ENCODE peak calls at places on chromosomes 5 and 9, in four cellular contexts. V, Y, M and F are unnamed samples.

GRCh38 chr5:22835630-22836029 is 17.5 kb downstream of the CDH12 start:
- DNase-seq in V (no peak), M (no peak), Y (no peak), F (no peak)

GRCh38 chr5:2767089-2767488 is 15.6 kb upstream of the IRX2 start:
- DNase-seq in Y (no peak), M (no peak), V (no peak), F (no peak)

GRCh38 chr9:91034521-91034920 is 232.9 kb downstream of the SYK start:
- DNase-seq in Y (no peak), M (no peak), V (no peak), F (no peak)

GRCh38 chr9:132662152-132662945 is 7.4 kb downstream of the DDX31 start:
- DNase-seq in Y (no peak), V (no peak), M (no peak), F (no peak)

GRCh38 chr9:97900738-97901565 is 21.3 kb downstream of the TRMO start:
- DNase-seq in Y (peak), M (peak), V (peak), F (peak)

GRCh38 chr5:92758552-92758951 is 822.5 kb downstream of the NR2F1-AS1 start:
- DNase-seq in Y (peak), V (peak), M (peak), F (peak)

GRCh38 chr5:83145241-83145640 is 67.9 kb downstream of the XRCC4 start:
- DNase-seq in M (peak), Y (peak), V (no peak), F (peak)

GRCh38 chr5:111741270-111741669 is 15.7 kb downstream of the NREP start:
- DNase-seq in Y (no peak), M (no peak), V (no peak), F (no peak)

GRCh38 chr9:128153117-128153946 is 4.1 kb downstream of the LCN2 start:
- DNase-seq in Y (no peak), M (no peak), V (no peak), F (no peak)

GRCh38 chr5:89864941-89865340 is 544.6 kb downstream of the CETN3 start:
- DNase-seq in V (no peak), M (no peak), Y (no peak), F (no peak)

DNA sequence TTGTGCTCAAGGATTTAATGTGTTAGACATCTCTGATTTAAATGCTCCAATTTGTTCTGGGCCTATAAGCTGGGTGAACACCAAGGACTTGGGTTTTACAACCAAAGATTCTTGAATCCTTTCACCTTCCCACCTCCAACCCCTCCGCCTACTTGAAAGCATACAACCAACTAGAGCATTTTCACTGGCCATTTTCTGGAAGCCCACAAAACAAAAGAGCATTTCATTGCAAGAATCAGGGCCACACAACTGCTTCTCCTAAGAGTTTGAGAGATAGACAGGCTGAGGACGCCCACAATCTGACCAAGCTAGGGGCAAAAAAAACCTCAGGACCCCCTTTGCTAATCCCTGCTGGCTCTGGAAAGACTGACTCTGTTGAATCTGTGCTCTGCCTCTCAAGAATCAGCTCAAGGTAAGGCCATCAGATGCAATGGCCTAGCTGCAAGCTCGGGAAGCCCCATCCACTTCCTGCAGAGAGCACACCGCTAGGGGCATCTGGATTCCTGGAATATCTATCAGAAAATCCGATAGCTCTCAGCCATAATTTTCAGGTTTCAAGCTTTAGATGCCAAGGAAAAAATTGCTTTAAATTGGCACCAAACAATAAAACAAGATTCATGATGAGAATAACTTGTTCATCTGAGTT is 57.7 kb downstream of the RETREG1 start:
- DNase-seq in Y (no peak), M (no peak), V (no peak), F (no peak)
- H3K4me3 ChIP-seq in Y (no peak), M (no peak), V (no peak), F (no peak)

DNA sequence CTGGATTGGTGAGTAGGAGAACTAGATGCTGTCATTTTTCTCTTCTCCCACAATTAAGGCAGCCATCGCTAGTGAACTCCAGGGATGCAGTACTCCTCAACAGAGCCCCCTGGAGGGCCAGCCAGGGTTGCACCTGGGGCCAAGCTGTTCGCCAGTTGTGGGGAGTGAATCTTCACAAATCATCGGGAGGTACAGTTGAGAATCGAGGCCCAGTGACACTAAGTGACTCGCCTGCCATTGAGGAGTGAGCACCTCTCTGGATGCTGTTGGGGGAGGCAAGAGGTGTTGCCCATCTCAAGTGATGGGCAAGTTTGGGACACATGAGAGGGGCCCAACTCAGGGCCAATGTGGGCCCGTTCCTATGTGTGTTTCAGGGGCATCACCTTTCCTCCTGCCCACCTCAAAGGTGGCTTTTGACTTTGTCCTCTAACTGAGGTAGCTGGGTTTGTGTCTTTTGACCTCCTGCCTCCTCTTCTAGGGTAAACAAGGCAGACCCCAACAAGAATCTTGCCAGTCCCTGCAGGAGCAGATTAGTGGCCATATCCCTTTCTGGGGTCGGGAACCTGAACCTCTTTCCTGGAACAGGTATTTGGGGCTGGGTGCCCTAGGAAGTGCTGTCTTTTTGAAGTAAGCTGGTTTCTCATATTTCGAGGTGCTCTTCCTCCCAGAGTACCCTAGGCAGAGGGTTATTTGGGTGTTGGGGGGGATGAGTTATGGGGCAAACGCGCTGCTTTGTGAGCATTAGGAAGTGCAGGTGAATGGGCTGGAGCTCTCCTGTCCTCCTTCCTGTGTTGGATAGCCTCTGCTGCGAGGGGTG is 181.2 kb downstream of the MACROH2A1 start:
- DNase-seq in V (peak), M (no peak), Y (no peak), F (no peak)
- TF ChIP-seq CTCF in V (no peak), M (no peak), Y (no peak), F (no peak)

DNA sequence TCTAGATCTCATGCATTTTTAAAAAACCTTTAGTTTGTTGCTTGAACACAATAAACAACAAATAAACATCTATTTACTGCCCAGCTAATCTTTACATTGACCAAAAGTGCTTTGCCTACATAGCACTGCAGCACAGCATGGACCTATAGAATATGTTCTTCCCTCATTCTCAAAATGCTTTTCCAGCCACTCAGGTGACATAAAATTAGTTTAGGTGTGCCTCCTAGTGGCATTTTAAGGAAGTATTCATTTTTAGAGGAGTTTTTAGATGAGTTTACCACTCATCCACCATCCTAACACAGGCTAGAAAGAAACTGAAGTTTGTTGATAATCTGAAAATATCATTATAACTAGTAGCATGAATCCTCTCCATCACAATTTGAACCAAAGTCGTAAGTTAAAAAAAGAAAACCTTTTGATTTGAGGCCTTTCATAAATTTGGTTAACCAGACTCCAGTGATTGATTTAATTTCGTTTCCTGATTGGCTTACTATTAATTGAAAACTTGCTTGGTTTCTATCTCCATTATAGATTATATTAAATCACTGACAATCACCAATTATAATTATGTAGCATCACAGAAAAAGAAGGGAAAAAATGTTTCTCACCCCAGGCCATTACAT is 12.6 kb downstream of the PLGRKT start:
- DNase-seq in V (peak), M (no peak), Y (peak), F (peak)
- H3K4me3 ChIP-seq in V (no peak), M (no peak), Y (no peak), F (no peak)

DNA sequence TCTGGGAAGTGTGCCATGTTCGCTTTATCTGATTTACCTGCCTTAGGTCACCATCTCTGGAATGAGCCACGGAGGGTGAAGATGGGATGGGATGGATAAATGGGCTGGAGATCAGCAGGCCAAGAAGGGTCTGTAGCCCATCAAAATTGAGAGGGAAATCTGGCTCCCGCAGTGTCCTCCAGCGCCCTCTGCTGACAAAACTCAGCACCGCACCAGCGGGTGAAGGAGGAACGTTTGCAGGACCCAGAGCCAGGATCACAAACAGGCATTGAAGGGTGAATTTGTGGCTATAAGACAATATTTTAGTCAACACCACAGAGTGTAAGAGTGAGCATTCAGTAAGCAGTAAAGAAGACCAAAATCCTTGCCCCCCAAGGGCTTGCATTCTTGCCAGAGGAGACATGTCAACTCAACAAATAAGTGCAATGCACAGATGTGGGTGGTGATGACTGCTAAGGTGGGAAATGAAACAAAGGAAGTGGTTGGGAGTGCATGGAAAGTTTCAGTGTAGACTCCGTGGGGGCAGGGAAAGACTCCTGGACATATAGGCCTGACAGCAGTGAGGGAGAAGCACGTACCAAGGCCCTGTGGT is 124.4 kb downstream of the TENT4A start:
- DNase-seq in Y (no peak), M (no peak), V (peak), F (no peak)
- TF ChIP-seq CTCF in Y (peak), M (no peak), V (peak), F (peak)

DNA sequence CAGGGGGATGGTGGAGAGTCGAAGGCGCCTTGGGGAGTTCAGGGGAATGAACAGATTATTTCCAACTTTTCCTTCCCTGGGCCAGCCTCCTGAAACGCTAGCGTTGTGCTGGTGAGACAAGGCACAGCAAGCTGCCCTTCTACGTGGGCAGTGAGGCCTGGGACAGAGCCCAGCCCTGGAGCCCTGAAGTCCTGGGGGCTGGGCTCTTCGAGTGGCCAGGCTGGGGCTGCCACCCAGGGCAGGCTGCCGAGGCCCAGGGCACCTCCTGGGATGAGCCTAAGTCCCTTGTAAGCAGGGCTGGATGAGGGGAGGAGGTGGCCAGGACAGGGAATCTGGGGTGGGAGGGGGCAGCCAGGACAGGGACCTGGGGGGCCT is 1.4 kb upstream of the LCN12 start:
- DNase-seq in M (no peak), Y (no peak), V (no peak), F (no peak)
- H3K4me3 ChIP-seq in M (no peak), Y (peak), V (peak), F (no peak)

GRCh38 chr9:129613520-129614175 is 7.3 kb downstream of the C9orf50 start:
- DNase-seq in Y (no peak), V (no peak), M (no peak), F (no peak)

GRCh38 chr9:129612815-129613519 is 7.9 kb downstream of the C9orf50 start:
- DNase-seq in Y (no peak), M (no peak), V (no peak), F (no peak)

GRCh38 chr9:129610473-129611301 is 10.2 kb downstream of the C9orf50 start:
- DNase-seq in V (peak), Y (peak), M (peak), F (peak)

GRCh38 chr9:129611302-129611800 is 9.6 kb downstream of the C9orf50 start:
- DNase-seq in V (no peak), M (no peak), Y (no peak), F (no peak)

DNA sequence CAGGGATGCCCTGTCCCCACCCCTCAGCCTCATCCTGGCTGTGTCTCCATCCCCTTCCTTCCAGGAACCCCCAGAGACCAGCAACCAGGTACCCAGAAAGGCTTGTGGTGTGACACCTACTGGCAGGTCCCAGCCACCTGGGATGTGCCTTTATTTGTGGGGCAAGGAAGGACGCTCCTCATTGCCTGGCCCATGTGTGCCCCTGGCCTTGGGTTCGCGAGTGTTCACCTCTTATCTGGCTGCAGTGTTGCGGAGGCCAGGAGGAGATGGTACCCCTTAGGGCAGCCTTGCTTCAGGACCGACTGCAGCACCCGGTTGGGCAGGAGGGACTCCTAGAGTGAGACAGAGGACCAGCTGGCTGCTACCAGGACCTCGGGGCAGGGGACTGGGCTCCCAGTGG is 8.8 kb downstream of the C9orf50 start:
- DNase-seq in Y (no peak), V (no peak), M (no peak), F (no peak)
- TF ChIP-seq CTCF in Y (no peak), V (no peak), M (no peak), F (no peak)

GRCh38 chr5:139294372-139295165 is 1.0 kb downstream of the MATR3 start:
- DNase-seq in M (peak), V (peak), Y (peak), F (peak)

GRCh38 chr5:139295692-139296091 is 2.2 kb downstream of the MATR3 start:
- DNase-seq in V (no peak), Y (no peak), M (no peak), F (peak)

GRCh38 chr5:139297439-139298133 is 4.0 kb downstream of the MATR3 start:
- DNase-seq in Y (no peak), M (no peak), V (no peak), F (no peak)

GRCh38 chr5:139296862-139297326 is 3.4 kb downstream of the MATR3 start:
- DNase-seq in M (no peak), V (no peak), Y (no peak), F (no peak)

GRCh38 chr5:139296198-139296597 is 2.7 kb downstream of the MATR3 start:
- DNase-seq in M (no peak), V (no peak), Y (no peak), F (no peak)
- H3K4me3 ChIP-seq in M (peak), V (peak), Y (peak), F (peak)

DNA sequence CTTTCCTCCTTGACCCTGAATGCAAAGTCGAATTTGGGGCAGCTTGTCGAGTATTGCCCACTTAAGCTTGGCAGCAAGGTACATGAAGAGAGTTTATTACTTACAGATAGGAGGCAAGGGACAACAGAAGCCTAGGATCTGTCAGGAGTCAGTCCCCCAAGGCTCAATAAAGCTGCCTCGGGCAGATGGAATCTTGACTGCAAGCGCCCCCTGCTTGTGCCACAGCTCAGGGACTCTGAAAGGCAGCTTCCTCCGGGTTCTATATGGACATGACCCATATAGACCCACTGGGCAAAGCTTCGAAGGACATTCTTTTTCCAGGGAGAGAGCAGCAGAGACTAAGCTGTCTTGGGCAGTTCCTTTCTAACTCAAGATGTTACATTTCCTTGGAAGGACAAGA is 971.5 kb downstream of the EFNA5 start:
- DNase-seq in Y (no peak), V (no peak), M (no peak), F (no peak)
- TF ChIP-seq CTCF in Y (no peak), V (no peak), M (no peak), F (no peak)